ENCODE peak calls at places on chromosomes 5 and 9, in nine cellular contexts. F, H, Z, M, U, Q, T, C and J are unnamed samples.

GRCh38 chr9:120310035-120310434 is 269.9 kb downstream of the CDK5RAP2 start:
- DNase-seq in C (no peak), Z (no peak), Q (no peak), M (no peak), H (no peak), U (no peak), T (no peak), F (no peak), J (no peak)

GRCh38 chr5:98517967-98518366 is 255.5 kb upstream of the RGMB start:
- DNase-seq in C (no peak), Z (no peak), F (no peak), U (no peak), Q (no peak), M (no peak), T (no peak), H (no peak), J (no peak)

GRCh38 chr9:111099199-111100005 is 61.1 kb upstream of the LPAR1 start:
- DNase-seq in M (no peak), U (peak), F (no peak), Z (no peak), T (no peak), Q (no peak), H (no peak), C (no peak), J (no peak)

GRCh38 chr5:103207653-103208052 is 50.9 kb upstream of the MACIR start:
- DNase-seq in F (peak), T (no peak), M (no peak), C (no peak), Q (no peak), Z (no peak), H (no peak), U (no peak), J (no peak)

GRCh38 chr9:15612962-15613361 is 60.1 kb downstream of the CCDC171 start:
- DNase-seq in Q (no peak), M (no peak), H (no peak), F (no peak), C (no peak), Z (no peak), T (no peak), U (no peak), J (no peak)

GRCh38 chr9:114156658-114157421 is 1.5 kb downstream of the COL27A1 start:
- DNase-seq in U (peak), Z (no peak), M (peak), C (no peak), F (peak), Q (peak), T (peak), H (peak), J (peak)

GRCh38 chr9:105376893-105377292 is 70.9 kb upstream of the FSD1L start:
- DNase-seq in H (no peak), U (no peak), Z (no peak), T (no peak), F (no peak), M (peak), Q (no peak), C (no peak), J (no peak)

GRCh38 chr9:93669116-93669957 is 93.0 kb downstream of the PHF2 start:
- DNase-seq in Q (no peak), H (no peak), C (peak), U (no peak), M (no peak), F (no peak), T (peak), Z (no peak), J (peak)

GRCh38 chr5:88827997-88828396 is 55.0 kb downstream of the MEF2C start:
- DNase-seq in H (no peak), C (no peak), U (no peak), Z (no peak), Q (no peak), M (no peak), F (peak), T (no peak), J (no peak)

GRCh38 chr9:17116400-17116837 is 18.4 kb upstream of the CNTLN start:
- DNase-seq in M (peak), U (peak), C (no peak), F (peak), Q (peak), H (no peak), Z (no peak), T (no peak), J (no peak)

DNA sequence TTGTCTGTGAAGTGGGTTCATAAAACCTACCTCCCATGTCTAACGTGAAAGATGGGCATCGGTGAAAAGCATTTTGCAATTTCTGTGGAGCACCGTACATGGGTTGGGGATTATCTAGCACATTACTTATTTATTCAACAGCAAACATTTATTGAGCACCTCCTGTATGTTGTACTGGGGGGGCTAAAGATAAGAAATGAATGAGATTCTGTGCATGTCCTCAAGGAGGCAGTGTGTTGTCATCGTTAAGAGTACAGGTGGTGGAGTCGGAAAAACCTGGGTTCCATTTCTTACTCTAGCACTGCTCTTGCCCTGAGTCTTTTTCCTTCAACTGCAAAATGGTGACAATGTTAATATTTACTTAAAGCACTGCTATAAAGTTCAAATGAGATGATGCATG is 30.4 kb upstream of the DENND1A start:
- DNase-seq in U (no peak), Z (no peak), H (no peak), T (no peak), F (no peak), M (no peak), C (no peak), Q (no peak), J (no peak)
- TF ChIP-seq CTCF in U (peak), Z (no peak), H (no peak), T (no peak), F (peak), M (peak), C (no peak), Q (peak), J (no peak)

DNA sequence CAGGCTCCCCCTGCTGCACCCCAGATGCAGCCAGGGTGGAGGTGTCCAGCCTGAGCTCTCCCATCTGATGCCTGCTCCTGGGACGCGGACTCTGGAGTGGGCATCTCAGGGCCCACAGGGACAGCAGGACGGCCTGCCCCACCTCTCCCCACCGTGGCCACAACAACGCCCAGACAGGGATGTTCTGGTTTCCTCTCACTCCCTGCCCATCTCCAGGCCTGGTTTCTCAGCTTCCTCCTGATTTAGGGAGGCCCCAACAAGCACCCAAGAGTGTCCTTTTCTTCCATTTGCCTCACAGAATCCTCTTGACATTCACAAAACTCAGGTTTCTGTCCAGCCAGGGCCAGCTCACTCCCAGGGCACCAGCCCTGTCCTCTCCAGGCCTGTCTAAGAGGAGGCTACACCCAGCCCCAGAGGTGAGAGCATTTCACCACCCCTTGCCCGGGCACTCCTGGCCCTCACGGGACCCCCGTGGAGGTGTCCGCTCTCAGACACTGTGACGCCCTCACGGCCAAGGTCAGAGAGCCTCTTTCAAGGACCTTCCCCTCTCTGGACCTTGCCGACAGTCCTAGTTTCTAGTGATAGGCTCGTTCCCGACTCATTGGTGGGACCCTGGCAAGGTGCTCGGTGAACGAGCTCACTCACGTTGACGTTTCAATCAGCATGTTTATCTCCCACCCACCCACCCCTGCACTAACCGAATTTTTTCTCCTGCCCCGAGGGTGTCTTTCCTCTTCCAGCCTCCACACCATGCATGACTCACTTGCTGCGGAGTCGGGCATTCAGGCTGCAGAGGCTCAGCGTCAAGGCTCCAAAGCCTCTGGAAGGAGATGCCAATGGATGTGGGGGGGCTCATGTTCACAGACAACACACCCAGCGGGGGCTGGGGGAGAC is 62.0 kb upstream of the UNC5A start:
- DNase-seq in U (no peak), Z (no peak), Q (no peak), M (no peak), T (peak), H (no peak), C (no peak), F (no peak), J (no peak)
- TF ChIP-seq CTCF in U (no peak), Z (no peak), Q (no peak), M (no peak), T (no peak), H (no peak), C (no peak), F (no peak), J (no peak)

GRCh38 chr9:73050062-73050814 is 97.4 kb upstream of the ALDH1A1 start:
- DNase-seq in C (no peak), U (no peak), M (peak), H (peak), Z (no peak), T (no peak), F (peak), Q (peak), J (no peak)
- TF ChIP-seq CTCF in C (peak), U (no peak), M (peak), H (no peak), Z (no peak), T (no peak), F (peak), Q (peak), J (no peak)

GRCh38 chr5:53322257-53322656 is 158.2 kb upstream of the FST start:
- DNase-seq in Q (no peak), Z (no peak), C (no peak), U (no peak), F (no peak), T (no peak), H (peak), M (no peak), J (no peak)

GRCh38 chr5:53321073-53321472 is 159.4 kb upstream of the FST start:
- DNase-seq in U (no peak), Z (no peak), Q (no peak), F (no peak), T (no peak), H (no peak), C (no peak), M (no peak), J (no peak)

GRCh38 chr5:53318303-53318702 is 162.1 kb upstream of the FST start:
- DNase-seq in Q (no peak), M (peak), F (no peak), U (peak), Z (no peak), T (no peak), C (no peak), H (no peak), J (no peak)

GRCh38 chr5:53321721-53322120 is 158.7 kb upstream of the FST start:
- DNase-seq in H (no peak), U (no peak), Z (no peak), Q (no peak), M (no peak), F (no peak), T (no peak), C (no peak), J (no peak)

DNA sequence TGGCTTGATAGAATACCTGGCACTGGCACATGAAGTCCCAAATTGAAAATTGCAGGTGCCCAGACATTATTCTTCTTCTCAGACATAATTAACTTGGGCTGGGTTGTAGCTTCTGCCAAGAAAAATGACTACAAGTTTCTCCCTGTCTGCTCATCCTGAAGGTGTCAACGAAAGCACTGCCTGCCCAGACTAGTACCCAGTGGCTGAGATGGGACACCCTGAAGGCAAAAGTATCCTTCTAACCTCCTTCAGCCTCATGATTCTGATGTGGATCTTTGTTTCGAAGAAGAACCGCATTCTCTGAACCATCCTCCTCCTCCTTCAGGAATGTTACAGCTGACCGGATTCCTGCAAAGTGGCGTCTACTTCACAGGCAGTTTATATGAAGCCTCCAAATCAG is 161.1 kb upstream of the FST start:
- DNase-seq in M (no peak), T (no peak), C (no peak), F (no peak), Z (no peak), Q (no peak), U (no peak), H (no peak), J (no peak)
- TF ChIP-seq CTCF in M (no peak), T (no peak), C (no peak), F (no peak), Z (no peak), Q (no peak), U (no peak), H (no peak), J (no peak)

GRCh38 chr5:81244451-81244850 is 11.3 kb downstream of the CKMT2 start:
- DNase-seq in F (no peak), H (no peak), C (no peak), M (no peak), Q (no peak), Z (no peak), U (no peak), T (no peak), J (no peak)

GRCh38 chr5:81241001-81241400 is 7.9 kb downstream of the CKMT2 start:
- DNase-seq in T (no peak), U (no peak), Z (no peak), M (no peak), Q (no peak), C (no peak), H (no peak), F (no peak), J (no peak)

GRCh38 chr5:81242906-81243436 is 9.8 kb downstream of the CKMT2 start:
- DNase-seq in T (no peak), M (no peak), H (no peak), U (no peak), Z (no peak), Q (no peak), C (no peak), F (no peak), J (no peak)

GRCh38 chr5:81239613-81240012 is 6.5 kb downstream of the CKMT2 start:
- DNase-seq in Q (no peak), F (no peak), U (no peak), C (no peak), H (no peak), T (no peak), Z (no peak), M (no peak), J (no peak)

DNA sequence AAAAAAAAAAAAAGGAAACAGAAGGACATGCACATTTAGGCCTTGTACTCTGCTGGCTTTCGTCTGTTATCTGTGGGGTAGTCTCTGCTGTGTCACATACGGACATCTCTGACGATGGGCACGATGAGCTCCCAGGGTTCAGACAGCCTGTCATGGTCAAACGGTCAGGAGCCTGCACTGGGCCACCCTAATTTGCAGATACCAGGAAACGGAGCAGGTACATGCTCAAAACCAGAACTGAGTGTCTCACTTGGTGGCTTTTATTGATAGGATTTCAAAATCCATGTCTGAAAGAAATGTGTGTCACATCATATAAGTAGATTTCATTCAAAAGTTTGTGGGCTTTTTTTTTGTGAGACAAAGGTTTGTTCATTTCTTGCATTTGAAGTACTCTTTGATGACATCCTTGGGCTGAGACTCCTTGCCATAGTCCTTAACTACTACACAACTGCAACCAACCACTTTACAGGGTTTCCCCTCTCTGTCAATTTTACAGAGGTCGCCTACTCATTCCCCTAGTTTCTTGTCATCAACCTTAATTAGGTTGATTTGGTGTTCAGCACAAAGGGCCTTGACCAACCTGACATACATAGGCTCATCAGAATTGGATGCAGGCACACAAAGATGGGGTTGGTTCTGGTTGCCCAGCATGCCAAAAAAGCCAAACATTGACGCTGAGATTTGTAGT is 9.0 kb downstream of the CKMT2 start:
- DNase-seq in Q (no peak), Z (no peak), T (no peak), C (no peak), H (no peak), U (no peak), M (no peak), F (no peak), J (no peak)
- TF ChIP-seq CTCF in Q (no peak), Z (no peak), T (no peak), C (no peak), H (no peak), U (no peak), M (no peak), F (no peak), J (no peak)

DNA sequence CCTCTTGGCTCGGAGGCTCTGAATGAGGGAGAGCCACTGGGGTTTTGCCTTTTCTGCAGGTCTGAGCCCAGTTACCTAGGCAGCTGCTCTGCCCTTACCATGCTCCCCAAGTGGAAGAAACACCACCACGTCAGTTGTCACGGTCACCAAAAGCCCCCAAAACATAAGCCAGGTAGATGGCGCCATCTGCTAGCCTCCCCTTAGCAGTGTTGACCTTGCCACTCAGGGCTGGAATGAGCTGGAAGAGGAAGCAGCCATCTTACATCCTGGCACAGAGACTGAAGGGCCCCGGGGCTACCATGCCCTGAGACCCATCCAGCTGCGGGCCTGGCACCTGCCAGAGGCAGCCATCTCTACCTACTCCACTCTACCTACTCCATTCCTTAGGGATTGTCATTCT is 7.4 kb downstream of the ZER1 start:
- DNase-seq in C (no peak), Z (no peak), F (no peak), T (no peak), Q (no peak), U (no peak), H (no peak), M (no peak), J (no peak)
- TF ChIP-seq CTCF in C (no peak), Z (no peak), F (no peak), T (no peak), Q (no peak), U (no peak), H (no peak), M (no peak), J (no peak)

DNA sequence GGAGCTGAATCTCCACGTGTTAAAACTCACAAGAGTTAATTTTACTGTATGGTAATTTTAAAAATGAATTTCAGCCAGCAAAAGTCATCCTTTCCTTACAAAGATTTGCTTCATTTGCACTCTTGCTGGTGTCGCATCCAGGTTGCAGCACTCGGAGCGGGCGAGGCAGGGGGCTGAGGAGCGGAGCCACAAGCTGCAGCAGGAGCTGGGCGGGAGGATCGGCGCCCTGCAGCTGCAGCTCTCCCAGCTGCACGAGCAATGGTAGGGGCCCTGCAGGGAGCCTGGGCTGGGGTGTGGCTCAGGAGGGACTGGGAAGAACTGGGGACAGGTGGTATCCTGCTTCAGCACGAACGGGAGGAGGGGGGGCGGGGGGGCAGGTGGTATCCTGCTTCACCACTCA is 27.1 kb downstream of the HNRNPH1 start:
- DNase-seq in T (no peak), H (no peak), M (no peak), F (no peak), U (no peak), Q (no peak), C (no peak), Z (no peak), J (no peak)
- TF ChIP-seq CTCF in T (no peak), H (no peak), M (no peak), F (no peak), U (no peak), Q (no peak), C (no peak), Z (no peak), J (no peak)

DNA sequence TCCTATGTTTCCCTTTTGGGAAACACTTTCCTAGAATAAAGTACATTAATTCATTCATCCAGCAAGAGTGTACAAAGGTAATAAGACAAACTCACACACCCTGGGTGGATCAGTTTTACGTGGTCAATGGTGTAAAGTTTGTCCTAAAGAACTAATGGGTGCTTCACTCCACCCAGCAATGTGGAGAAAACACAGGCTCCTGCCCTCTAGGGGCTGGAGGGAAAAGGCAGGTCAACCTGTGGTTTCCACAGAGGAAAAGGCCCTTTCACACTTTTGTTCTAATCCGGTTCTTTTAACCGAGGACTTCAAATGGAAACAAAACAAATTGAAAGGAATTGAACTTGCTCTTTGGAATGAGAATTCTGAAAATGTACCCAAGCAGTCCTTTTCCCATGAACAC is 80.9 kb upstream of the SPOCK1 start:
- DNase-seq in M (no peak), C (no peak), H (no peak), Q (no peak), U (peak), Z (no peak), F (no peak), T (no peak), J (no peak)
- TF ChIP-seq CTCF in M (no peak), C (peak), H (no peak), Q (peak), U (peak), Z (no peak), F (peak), T (no peak), J (no peak)